ENCODE peak calls at places on chromosomes 12 and 14, in four cellular contexts. D is H1, H is HepG2, E is K562. Q is an unnamed sample.

GRCh38 chr14:73462078-73462715 is 3.9 kb upstream of the NUMB start:
- DNase-seq in E (peak), H (peak), D (no peak), Q (peak)

GRCh38 chr14:99899578-99900178 is 106.5 kb downstream of the EML1 start:
- DNase-seq in E (peak), D (no peak), H (no peak), Q (no peak)

GRCh38 chr12:92030618-92031017 is 115.0 kb downstream of the BTG1 start:
- DNase-seq in H (no peak), D (no peak), E (peak), Q (no peak)

GRCh38 chr12:4280351-4281163 is 7.0 kb downstream of the CCND2 start:
- DNase-seq in H (no peak), E (peak), D (peak), Q (no peak)

GRCh38 chr12:51898937-51899336 is 8.4 kb upstream of the ACVRL1 start:
- DNase-seq in D (no peak), E (no peak), H (no peak), Q (no peak)

GRCh38 chr14:74475678-74476077 is 17.4 kb downstream of the NPC2 start:
- DNase-seq in E (no peak), D (no peak), H (no peak), Q (no peak)

GRCh38 chr12:32390572-32391219 is 8.7 kb upstream of the FGD4 start:
- DNase-seq in E (no peak), H (peak), D (peak), Q (no peak)

GRCh38 chr14:101489092-101489760 is 72.1 kb upstream of the DIO3 start:
- DNase-seq in E (no peak), D (no peak), H (peak), Q (no peak)

GRCh38 chr14:76919811-76920571 is 93.8 kb downstream of the LRRC74A start:
- DNase-seq in H (peak), D (no peak), E (no peak), Q (no peak)

GRCh38 chr12:106310687-106311086 is 8.2 kb downstream of the TCP11L2 start:
- DNase-seq in H (no peak), D (no peak), E (no peak), Q (no peak)

GRCh38 chr14:60064491-60065072 is 27.1 kb upstream of the PCNX4 start:
- DNase-seq in H (peak), E (peak), D (no peak), Q (peak)

GRCh38 chr12:57694459-57695019 is 607 bp downstream of the OS9 start:
- DNase-seq in E (peak), D (no peak), H (no peak), Q (peak)

GRCh38 chr14:99393059-99393655 is 87.5 kb downstream of the SETD3 start:
- DNase-seq in H (peak), D (peak), E (peak), Q (peak)

GRCh38 chr12:65937181-65937641 is 112.9 kb downstream of the HMGA2 start:
- DNase-seq in E (no peak), H (peak), D (no peak), Q (no peak)

GRCh38 chr12:128008341-128008740 is 258.6 kb upstream of the TMEM132C start:
- DNase-seq in E (no peak), D (no peak), H (no peak), Q (no peak)

GRCh38 chr14:64544607-64545312 is 4.2 kb downstream of the HSPA2 start:
- DNase-seq in D (no peak), H (no peak), E (no peak), Q (no peak)

GRCh38 chr14:93986972-93987371 is 10.1 kb upstream of the CCDC197 start:
- DNase-seq in D (no peak), E (no peak), H (no peak), Q (no peak)

GRCh38 chr12:46217686-46218508 is 50.9 kb downstream of the SLC38A1 start:
- DNase-seq in D (no peak), E (no peak), H (no peak), Q (no peak)

GRCh38 chr14:102757646-102758045 is 19.6 kb upstream of the TRAF3 start:
- DNase-seq in H (no peak), E (no peak), D (no peak), Q (no peak)

GRCh38 chr14:99971929-99972747 is 93.1 kb upstream of the EVL start:
- DNase-seq in E (peak), D (no peak), H (no peak), Q (no peak)

GRCh38 chr12:111664510-111664909 is 21.2 kb downstream of the BRAP start:
- DNase-seq in E (no peak), D (no peak), H (no peak), Q (no peak)

GRCh38 chr12:111664961-111665865 is 20.5 kb downstream of the BRAP start:
- DNase-seq in D (no peak), H (no peak), E (no peak), Q (no peak)
- TF ChIP-seq JUND in D (no peak), H (no peak), E (no peak), Q (no peak)

DNA sequence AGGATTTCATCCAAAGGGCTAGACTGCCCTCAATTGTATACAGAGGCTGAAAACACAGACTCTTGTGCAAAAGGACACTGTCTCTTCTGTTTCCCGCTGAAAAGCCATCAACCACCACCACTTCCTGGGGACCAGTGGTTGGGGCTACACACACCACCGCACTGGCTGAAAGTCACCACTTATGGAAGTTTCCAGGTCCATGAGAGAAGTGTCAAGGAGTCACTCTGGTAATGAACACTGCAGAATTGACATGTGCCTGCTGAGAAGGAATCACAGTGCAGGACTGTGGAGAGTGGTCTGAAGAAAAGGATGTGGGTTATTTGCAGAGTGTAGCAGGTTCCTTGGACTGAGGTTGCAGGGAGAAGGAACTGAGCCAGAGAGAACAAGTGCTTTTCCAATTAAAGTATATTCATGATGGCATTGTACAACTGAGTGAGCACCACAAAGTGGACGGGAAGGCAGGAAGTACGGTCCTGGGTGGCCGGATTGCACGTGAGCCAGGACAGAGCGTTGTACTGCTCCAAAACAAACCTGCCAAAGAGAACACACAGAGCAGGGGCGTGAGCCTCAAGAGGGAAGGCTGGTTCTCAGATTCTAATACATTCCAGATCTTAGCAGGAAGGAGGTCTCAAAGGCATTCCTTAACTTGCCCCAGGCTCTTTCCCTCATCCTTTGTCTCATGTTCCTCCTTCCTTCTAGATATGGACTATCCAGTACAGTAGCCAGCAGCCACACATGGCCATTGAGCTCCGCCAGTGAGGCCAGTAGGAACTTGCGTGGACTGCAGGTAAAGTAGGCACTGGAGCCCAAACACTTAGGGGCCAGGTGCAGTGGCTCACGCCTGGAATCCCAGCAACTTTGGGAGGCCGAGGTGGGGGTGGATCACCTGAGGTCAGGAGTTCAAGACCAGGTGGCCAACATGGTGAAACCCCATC is 316.4 kb downstream of the MED13L start:
- DNase-seq in H (no peak), E (no peak), D (no peak), Q (no peak)
- TF ChIP-seq JUND in H (no peak), E (no peak), D (no peak), Q (no peak)

GRCh38 chr12:120653611-120654010 is 13.2 kb downstream of the CABP1 start:
- DNase-seq in H (no peak), D (no peak), E (no peak), Q (no peak)

GRCh38 chr12:120649442-120650248 is 9.2 kb downstream of the CABP1 start:
- DNase-seq in E (no peak), D (no peak), H (no peak), Q (no peak)

GRCh38 chr12:120652671-120653435 is 12.4 kb downstream of the CABP1 start:
- DNase-seq in E (no peak), H (no peak), D (no peak), Q (no peak)

GRCh38 chr12:120650249-120650690 is 9.8 kb downstream of the CABP1 start:
- DNase-seq in D (no peak), H (no peak), E (no peak), Q (no peak)

DNA sequence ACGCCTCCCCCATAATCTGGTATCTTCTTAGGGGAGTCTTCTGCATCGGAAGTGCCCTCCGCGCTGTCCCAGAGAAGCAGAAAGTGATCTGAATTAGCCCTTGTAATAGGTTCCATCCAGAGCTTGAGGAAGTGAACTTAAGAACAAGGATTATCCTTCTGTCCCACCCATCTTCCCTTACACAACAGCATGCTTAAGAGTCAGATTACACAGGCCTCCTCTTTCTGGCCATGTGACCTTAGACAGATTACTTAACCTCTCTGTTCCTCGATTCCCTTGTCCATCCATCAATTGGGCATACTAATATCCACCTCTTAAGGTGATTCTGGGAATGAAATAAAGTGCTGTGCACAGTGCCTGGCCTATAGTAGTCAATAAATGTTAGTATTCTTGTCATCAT is 11.4 kb downstream of the CABP1 start:
- DNase-seq in H (no peak), E (no peak), D (no peak), Q (no peak)
- TF ChIP-seq JUND in H (no peak), E (no peak), D (no peak), Q (no peak)

GRCh38 chr12:131007031-131007793 is 53.5 kb downstream of the ADGRD1 start:
- DNase-seq in E (no peak), D (no peak), H (peak), Q (no peak)
- TF ChIP-seq JUND in E (no peak), D (no peak), H (no peak), Q (no peak)

DNA sequence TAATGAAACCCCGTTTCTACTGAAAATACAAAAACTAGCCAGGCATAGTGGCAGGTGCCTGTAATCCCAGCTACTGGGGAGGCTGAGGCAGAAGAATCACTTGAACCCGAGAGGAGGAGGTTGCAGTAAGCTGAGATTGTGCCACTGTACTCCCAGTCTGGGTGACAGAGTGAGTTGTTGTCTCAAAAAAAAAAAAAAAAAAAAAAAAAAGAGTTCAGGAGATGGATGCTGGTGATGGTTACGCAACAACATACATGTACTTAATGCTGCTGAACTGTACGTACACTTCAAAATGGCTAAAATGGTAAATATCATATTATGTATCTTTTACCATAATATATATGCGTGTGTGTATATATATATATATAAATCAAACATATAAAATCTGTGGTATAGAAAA is 29.0 kb downstream of the ACTN1 start:
- DNase-seq in H (peak), E (no peak), D (no peak), Q (no peak)
- TF ChIP-seq JUND in H (no peak), E (no peak), D (no peak), Q (no peak)